ENCODE peak calls at places on chromosomes 1 and 21, in seven cellular contexts. N is H9, T is IMR-90, V is mesenchymal stem cell, A is neuronal stem cell, S is H1, K is trophoblast cell. R is an unnamed sample.
A peak's percentile ranks its signal among the peaks of the same experiment; 100 is the strongest.

GRCh38 chr1:155186266-155186954 is 12.8 kb downstream of the TRIM46 start:
- DNase-seq in N (no peak), T (no peak), V (no peak), A (no peak), S (no peak), K (no peak), R (no peak)

GRCh38 chr1:27314737-27315136 is 7.2 kb upstream of the TMEM222 start:
- DNase-seq in N (no peak), T (no peak), V (no peak), A (no peak), S (no peak), K (no peak), R (no peak)

GRCh38 chr1:220045356-220046051 is 801 bp downstream of the EPRS1 start:
- DNase-seq in N (no peak), T (no peak), V (no peak), A (no peak), S (no peak), K (no peak), R (no peak)

GRCh38 chr1:183080406-183080805 is 57.2 kb downstream of the LAMC1 start:
- DNase-seq in N (no peak), T (peak; percentile 76), V (peak; percentile 81), A (no peak), S (no peak), K (no peak), R (no peak)

GRCh38 chr1:92749024-92749634 is 35.8 kb downstream of the EVI5 start:
- DNase-seq in N (peak; percentile 44), T (peak; percentile 75), V (peak; percentile 55), A (peak; percentile 11), S (no peak), K (no peak), R (peak; percentile 76)

GRCh38 chr1:46830665-46831322 is 31.9 kb downstream of the CYP4B1 start:
- DNase-seq in N (no peak), T (no peak), V (no peak), A (no peak), S (no peak), K (no peak), R (no peak)

GRCh38 chr1:213934642-213935041 is 53.1 kb upstream of the PROX1 start:
- DNase-seq in N (no peak), T (no peak), V (no peak), A (no peak), S (no peak), K (no peak), R (no peak)

GRCh38 chr1:108816049-108816882 is 40.6 kb downstream of the AKNAD1 start:
- DNase-seq in N (peak; percentile 63), T (peak; percentile 93), V (peak; percentile 98), A (peak; percentile 39), S (peak; percentile 17), K (peak; percentile 61), R (peak; percentile 82)

GRCh38 chr1:21851430-21852250 is 39.6 kb downstream of the LDLRAD2 start:
- DNase-seq in N (no peak), T (no peak), V (no peak), A (no peak), S (no peak), K (no peak), R (no peak)

GRCh38 chr1:156838972-156839371 is 19.9 kb downstream of the INSRR start:
- DNase-seq in N (peak; percentile 66), T (no peak), V (peak; percentile 41), A (no peak), S (no peak), K (no peak), R (peak; percentile 61)

GRCh38 chr1:225587310-225587709 is 65.6 kb downstream of the ENAH start:
- DNase-seq in N (no peak), T (no peak), V (no peak), A (no peak), S (no peak), K (no peak), R (no peak)

GRCh38 chr1:206472454-206472853 is 2.2 kb downstream of the IKBKE start:
- DNase-seq in N (peak; percentile 52), T (peak; percentile 93), V (peak; percentile 94), A (no peak), S (no peak), K (no peak), R (peak; percentile 56)

GRCh38 chr1:1250828-1251284 is 4.3 kb upstream of the C1QTNF12 start:
- DNase-seq in N (no peak), T (no peak), V (no peak), A (no peak), S (no peak), K (no peak), R (no peak)

GRCh38 chr1:30106125-30106524 is 617.3 kb downstream of the MATN1 start:
- DNase-seq in N (peak; percentile 87), T (peak; percentile 18), V (peak; percentile 37), A (peak; percentile 39), S (peak; percentile 47), K (peak; percentile 56), R (peak; percentile 86)

GRCh38 chr1:161420763-161421455 is 53.2 kb upstream of the CFAP126 start:
- DNase-seq in N (peak; percentile 74), T (peak; percentile 3), V (peak; percentile 27), A (no peak), S (peak; percentile 54), K (peak; percentile 18), R (peak; percentile 87)

GRCh38 chr21:35811115-35811806 is 249.1 kb downstream of the SETD4 start:
- DNase-seq in N (peak; percentile 49), T (no peak), V (no peak), A (no peak), S (no peak), K (peak; percentile 4), R (peak; percentile 22)

GRCh38 chr1:93079685-93080141 is 630 bp downstream of the MTF2 start:
- DNase-seq in N (peak; percentile 49), T (no peak), V (peak; percentile 35), A (no peak), S (no peak), K (no peak), R (peak; percentile 58)

GRCh38 chr1:229793488-229793887 is 167.4 kb downstream of the URB2 start:
- DNase-seq in N (no peak), T (no peak), V (no peak), A (no peak), S (no peak), K (no peak), R (no peak)

GRCh38 chr21:38950388-38951094 is 144.8 kb downstream of the ETS2 start:
- DNase-seq in N (no peak), T (peak; percentile 49), V (peak; percentile 66), A (no peak), S (no peak), K (no peak), R (no peak)

GRCh38 chr1:19866758-19867157 is 15.4 kb upstream of the OTUD3 start:
- DNase-seq in N (no peak), T (no peak), V (peak; percentile 59), A (no peak), S (no peak), K (peak; percentile 65), R (peak; percentile 50)

GRCh38 chr21:41947596-41948403 is 6.0 kb downstream of the C2CD2 start:
- DNase-seq in N (no peak), T (peak; percentile 43), V (no peak), A (no peak), S (no peak), K (no peak), R (no peak)

GRCh38 chr1:230317823-230318819 is 108.0 kb downstream of the PGBD5 start:
- DNase-seq in N (no peak), T (no peak), V (no peak), A (no peak), S (no peak), K (peak; percentile 81), R (no peak)

GRCh38 chr1:198467342-198467741 is 73.1 kb downstream of the ATP6V1G3 start:
- DNase-seq in N (no peak), T (no peak), V (no peak), A (no peak), S (no peak), K (no peak), R (no peak)
- H3K27ac ChIP-seq in N (no peak overlapping the region), T (no peak overlapping the region), V (no peak overlapping the region), A (no peak overlapping the region), S (no peak overlapping the region), K (no peak overlapping the region), R (no peak overlapping the region)

DNA sequence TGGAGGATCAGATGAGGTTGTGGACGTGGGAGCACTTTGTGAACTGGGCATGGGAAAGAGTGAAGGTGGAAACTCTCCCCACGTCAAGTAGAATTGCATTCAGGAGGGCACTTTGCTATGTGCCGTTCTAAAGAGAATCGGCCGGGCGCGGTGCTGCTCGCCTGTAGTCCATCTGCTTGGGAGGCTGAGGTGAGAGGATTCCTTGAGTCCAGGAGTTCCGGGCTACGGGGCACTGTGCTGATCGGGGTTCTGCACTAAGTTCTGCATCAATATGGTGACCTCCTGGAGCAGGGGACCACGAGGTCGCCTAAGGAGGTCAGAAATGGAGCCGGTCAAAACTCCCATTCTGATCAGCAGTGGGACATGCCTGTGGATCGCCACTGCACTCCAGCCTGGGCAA is 141.9 kb downstream of the PEX14 start:
- DNase-seq in N (peak; percentile 16), T (no peak), V (no peak), A (no peak), S (no peak), K (no peak), R (no peak)
- H3K18ac ChIP-seq in N (no peak overlapping the region), T (no peak overlapping the region), V (no peak overlapping the region), A (peak overlapping the region; percentile 22), S (no peak overlapping the region), K (no peak overlapping the region), R (no peak overlapping the region)

GRCh38 chr1:15758953-15759661 is 512 bp downstream of the FBLIM1 start:
- DNase-seq in N (no peak), T (no peak), V (peak; percentile 38), A (no peak), S (no peak), K (peak; percentile 78), R (no peak)
- H3K4me2 ChIP-seq in N (peak overlapping the region; percentile 89), T (peak overlapping the region; percentile 91), V (peak overlapping the region; percentile 84), A (peak overlapping the region; percentile 91), S (peak overlapping the region; percentile 80), K (peak overlapping the region; percentile 69), R (peak overlapping the region; percentile 53)

GRCh38 chr1:226641671-226642231 is 93.2 kb downstream of the STUM start:
- DNase-seq in N (no peak), T (no peak), V (no peak), A (no peak), S (no peak), K (no peak), R (no peak)

GRCh38 chr1:226640288-226640687 is 91.7 kb downstream of the STUM start:
- DNase-seq in N (no peak), T (no peak), V (no peak), A (no peak), S (no peak), K (no peak), R (no peak)

GRCh38 chr1:226639631-226640061 is 91.1 kb downstream of the STUM start:
- DNase-seq in N (no peak), T (no peak), V (no peak), A (no peak), S (no peak), K (no peak), R (no peak)

GRCh38 chr1:226642421-226642820 is 93.9 kb downstream of the STUM start:
- DNase-seq in N (no peak), T (no peak), V (no peak), A (no peak), S (no peak), K (no peak), R (no peak)

GRCh38 chr1:226640737-226641136 is 92.2 kb downstream of the STUM start:
- DNase-seq in N (no peak), T (no peak), V (no peak), A (no peak), S (no peak), K (no peak), R (no peak)
- H3K27ac ChIP-seq in N (no peak overlapping the region), T (no peak overlapping the region), V (no peak overlapping the region), A (peak overlapping the region; percentile 21), S (no peak overlapping the region), K (no peak overlapping the region), R (no peak overlapping the region)

R was measured in mesendoderm.